ENCODE peak calls at places on chromosomes 12 and 14, in six cellular contexts. Q, V, U, N, M and H are unnamed samples.

GRCh38 chr12:119071638-119072231 is 90.4 kb downstream of the SRRM4 start:
- DNase-seq in U (no peak), M (no peak), Q (no peak), N (no peak), V (no peak), H (no peak)

GRCh38 chr12:74660442-74660841 is 122.8 kb downstream of the ATXN7L3B start:
- DNase-seq in N (no peak), M (no peak), V (no peak), Q (no peak), U (no peak), H (no peak)

GRCh38 chr12:50188280-50188781 is 21.2 kb upstream of the CERS5 start:
- DNase-seq in V (peak), Q (no peak), N (no peak), U (no peak), M (no peak), H (no peak)

GRCh38 chr14:28758253-28758915 is 8.2 kb upstream of the FOXG1 start:
- DNase-seq in N (no peak), U (no peak), V (no peak), M (no peak), Q (no peak), H (no peak)

GRCh38 chr14:61561144-61561543 is 134.2 kb upstream of the HIF1A start:
- DNase-seq in N (peak), U (no peak), V (peak), Q (no peak), M (no peak), H (peak)

GRCh38 chr12:18153826-18154225 is 63.8 kb upstream of the RERGL start:
- DNase-seq in N (no peak), Q (no peak), U (no peak), V (no peak), M (no peak), H (no peak)

GRCh38 chr12:97778111-97778510 is 315.5 kb downstream of the RMST start:
- DNase-seq in Q (no peak), V (no peak), M (no peak), U (no peak), N (no peak), H (no peak)

GRCh38 chr12:31650927-31651326 is 8.6 kb upstream of the ETFBKMT start:
- DNase-seq in V (peak), U (no peak), Q (no peak), M (no peak), N (peak), H (peak)

GRCh38 chr14:104318558-104319488 is 180.4 kb downstream of the KIF26A start:
- DNase-seq in U (no peak), Q (no peak), M (no peak), N (no peak), V (no peak), H (no peak)

GRCh38 chr14:21334202-21334906 is 49.5 kb downstream of the SUPT16H start:
- DNase-seq in N (no peak), V (no peak), M (no peak), Q (no peak), U (no peak), H (peak)

GRCh38 chr12:114853003-114853529 is 169.1 kb upstream of the TBX3 start:
- DNase-seq in V (peak), M (no peak), U (no peak), Q (no peak), N (no peak), H (no peak)

GRCh38 chr14:24427537-24428508 is 1.6 kb downstream of the CBLN3 start:
- DNase-seq in N (no peak), Q (no peak), M (no peak), U (no peak), V (no peak), H (no peak)

GRCh38 chr14:69316449-69317391 is 56.8 kb downstream of the GALNT16 start:
- DNase-seq in M (no peak), U (no peak), V (peak), N (peak), Q (no peak), H (peak)

GRCh38 chr14:92360666-92361370 is 37.9 kb downstream of the SLC24A4 start:
- DNase-seq in U (no peak), V (no peak), M (no peak), Q (no peak), N (no peak), H (no peak)

GRCh38 chr12:643478-644292 is 19.6 kb downstream of the NINJ2 start:
- DNase-seq in M (no peak), V (no peak), N (no peak), Q (no peak), U (no peak), H (no peak)

GRCh38 chr14:89589400-89590128 is 172.5 kb upstream of the FOXN3 start:
- DNase-seq in M (no peak), U (no peak), Q (no peak), V (no peak), N (no peak), H (no peak)

GRCh38 chr12:66459944-66460482 is 157.7 kb downstream of the HELB start:
- DNase-seq in M (no peak), U (no peak), V (no peak), N (no peak), Q (no peak), H (no peak)

GRCh38 chr12:44307506-44308168 is 471.8 kb downstream of the TMEM117 start:
- DNase-seq in V (no peak), Q (no peak), N (no peak), M (no peak), U (no peak), H (no peak)

GRCh38 chr12:28958553-28959195 is 190.4 kb upstream of the FAR2 start:
- DNase-seq in Q (no peak), N (peak), U (no peak), M (no peak), V (no peak), H (peak)

GRCh38 chr12:130973109-130973508 is 19.4 kb downstream of the ADGRD1 start:
- DNase-seq in N (no peak), Q (no peak), M (no peak), V (no peak), U (no peak), H (no peak)

GRCh38 chr12:69688021-69688420 is 11.1 kb downstream of the BEST3 start:
- DNase-seq in N (peak), M (no peak), U (no peak), Q (no peak), V (peak), H (peak)

GRCh38 chr14:93263416-93263815 is 56.4 kb downstream of the UBR7 start:
- DNase-seq in V (no peak), U (no peak), N (no peak), Q (peak), M (no peak), H (peak)

GRCh38 chr12:47946413-47947107 is 16.8 kb upstream of the TMEM106C start:
- DNase-seq in N (peak), Q (no peak), V (peak), M (no peak), U (no peak), H (peak)

GRCh38 chr12:53221203-53222076 is 10.6 kb downstream of the RARG start:
- DNase-seq in U (no peak), M (no peak), Q (no peak), N (peak), V (peak), H (peak)

GRCh38 chr14:75069811-75070145 is 337 bp downstream of the ZC2HC1C start:
- DNase-seq in U (no peak), Q (no peak), M (no peak), V (no peak), N (no peak), H (no peak)

GRCh38 chr14:80608563-80608962 is 333.0 kb downstream of the CEP128 start:
- DNase-seq in Q (no peak), M (no peak), V (no peak), U (no peak), N (no peak), H (no peak)

GRCh38 chr12:65830305-65830704 is 6.0 kb downstream of the HMGA2 start:
- DNase-seq in N (no peak), Q (no peak), V (no peak), M (no peak), U (no peak), H (no peak)

GRCh38 chr12:121248611-121249010 is 38.7 kb downstream of the P2RX4 start:
- DNase-seq in M (no peak), V (no peak), Q (no peak), U (no peak), N (no peak), H (no peak)

GRCh38 chr12:7937867-7938506 is 2.0 kb upstream of the SLC2A3 start:
- DNase-seq in M (no peak), Q (no peak), N (no peak), U (peak), V (peak), H (no peak)

GRCh38 chr12:98352218-98352811 is 163.1 kb upstream of the TMPO start:
- DNase-seq in Q (no peak), U (no peak), M (no peak), V (peak), N (peak), H (peak)

GRCh38 chr14:102571043-102571442 is 21.4 kb upstream of the RCOR1 start:
- DNase-seq in Q (no peak), U (no peak), N (no peak), V (no peak), M (no peak), H (no peak)

GRCh38 chr14:59161571-59162175 is 26.8 kb upstream of the DAAM1 start:
- DNase-seq in U (no peak), M (peak), N (no peak), V (peak), Q (peak), H (peak)

GRCh38 chr12:59067068-59067467 is 146.8 kb upstream of the LRIG3 start:
- DNase-seq in V (peak), N (peak), M (no peak), U (no peak), Q (no peak), H (peak)

GRCh38 chr12:118981285-118982201 is at the start of gene SRRM4:
- DNase-seq in V (no peak), Q (peak), M (no peak), U (peak), N (no peak), H (no peak)

GRCh38 chr14:91395998-91396660 is 21.5 kb downstream of the CCDC88C start:
- DNase-seq in V (no peak), U (no peak), N (no peak), Q (no peak), M (no peak), H (no peak)

GRCh38 chr12:120500577-120500976 is 4.7 kb downstream of the DYNLL1 start:
- DNase-seq in V (no peak), U (no peak), N (no peak), Q (no peak), M (no peak), H (no peak)

GRCh38 chr12:12788131-12788530 is 2.7 kb downstream of the APOLD1 start:
- DNase-seq in U (no peak), N (no peak), M (no peak), Q (no peak), V (peak), H (no peak)